ENCODE peak calls at places on chromosome 3, in eight cellular contexts. M is HCT116, Y is GM23338, P is K562, F is transverse colon, H is Panc1, Z is endothelial cell of umbilical vein, N is esophagus muscularis mucosa. Q is an unnamed sample.

GRCh38 chr3:64457811-64458210 is 230.0 kb downstream of the ADAMTS9 start:
- DNase-seq in Y (no peak), H (no peak), N (no peak), F (no peak), P (no peak), Z (no peak), M (no peak), Q (no peak)

GRCh38 chr3:170346481-170347125 is 10.9 kb upstream of the SKIL start:
- DNase-seq in Z (no peak), Y (no peak), N (no peak), H (no peak), P (no peak), M (no peak), F (no peak), Q (no peak)

GRCh38 chr3:129195731-129196256 is 12.1 kb upstream of the CNBP start:
- DNase-seq in N (no peak), P (peak; percentile 52), F (peak; percentile 35), Y (no peak), H (peak; percentile 73), Z (peak; percentile 82), M (no peak), Q (peak; percentile 64)

GRCh38 chr3:4703054-4703480 is 209.9 kb downstream of the ITPR1 start:
- DNase-seq in Y (no peak), F (no peak), H (no peak), P (no peak), N (no peak), Z (peak; percentile 86), M (no peak), Q (no peak)

GRCh38 chr3:81581966-81582599 is 179.4 kb downstream of the GBE1 start:
- DNase-seq in M (peak; percentile 15), F (peak; percentile 28), Z (peak; percentile 50), H (peak; percentile 24), Y (peak; percentile 62), P (peak; percentile 2), N (no peak), Q (no peak)

GRCh38 chr3:73753985-73754384 is 129.2 kb upstream of the PDZRN3 start:
- DNase-seq in Z (no peak), N (no peak), P (no peak), H (no peak), F (no peak), Y (no peak), M (no peak), Q (peak; percentile 61)

GRCh38 chr3:37986479-37987314 is 3.9 kb upstream of the VILL start:
- DNase-seq in Z (peak; percentile 39), M (no peak), Y (peak; percentile 40), H (no peak), F (peak; percentile 93), N (no peak), P (peak; percentile 98), Q (peak; percentile 91)

GRCh38 chr3:1087066-1087555 is 5.7 kb upstream of the CNTN6 start:
- DNase-seq in P (no peak), H (no peak), M (no peak), Z (no peak), Y (peak; percentile 34), F (no peak), N (no peak), Q (peak; percentile 51)

GRCh38 chr3:141462176-141462859 is 24.5 kb upstream of the RASA2 start:
- DNase-seq in Z (no peak), H (no peak), F (no peak), Y (no peak), M (no peak), N (no peak), P (no peak), Q (no peak)

GRCh38 chr3:36965440-36965839 is 20.6 kb upstream of the TRANK1 start:
- DNase-seq in M (no peak), N (no peak), Y (peak; percentile 75), F (no peak), Z (no peak), H (no peak), P (no peak), Q (peak; percentile 21)

GRCh38 chr3:196689941-196690660 is 21.9 kb downstream of the CEP19 start:
- DNase-seq in F (no peak), Y (no peak), Z (no peak), N (no peak), M (no peak), P (no peak), H (no peak), Q (no peak)

GRCh38 chr3:5638550-5638949 is 451.0 kb downstream of the EDEM1 start:
- DNase-seq in Y (no peak), M (no peak), F (no peak), Z (no peak), N (no peak), P (no peak), H (no peak), Q (no peak)

GRCh38 chr3:20511863-20512262 is 325.9 kb upstream of the SGO1 start:
- DNase-seq in P (peak; percentile 31), M (no peak), Z (peak; percentile 51), F (no peak), N (no peak), Y (peak; percentile 83), H (peak; percentile 25), Q (no peak)

GRCh38 chr3:126083913-126084514 is at the start of gene SLC41A3:
- DNase-seq in N (peak; percentile 94), F (peak; percentile 93), Y (peak; percentile 82), H (peak; percentile 27), P (peak; percentile 87), M (peak; percentile 50), Z (peak; percentile 74), Q (peak; percentile 88)

GRCh38 chr3:135860761-135861160 is 104.8 kb upstream of the PPP2R3A start:
- DNase-seq in M (no peak), P (no peak), Y (no peak), Z (no peak), N (no peak), H (no peak), F (no peak), Q (no peak)

GRCh38 chr3:176430244-176430893 is 766.9 kb downstream of the TBL1XR1 start:
- DNase-seq in F (no peak), Z (peak; percentile 40), H (no peak), P (peak; percentile 7), M (peak; percentile 34), N (no peak), Y (peak; percentile 68), Q (no peak)

GRCh38 chr3:194042947-194043346 is 93.0 kb upstream of the HES1 start:
- DNase-seq in P (no peak), N (no peak), F (no peak), Y (no peak), H (no peak), M (no peak), Z (peak; percentile 37), Q (no peak)

GRCh38 chr3:172293093-172293492 is 155.2 kb downstream of the GHSR start:
- DNase-seq in F (no peak), Z (no peak), P (no peak), N (no peak), Y (no peak), H (no peak), M (no peak), Q (no peak)

GRCh38 chr3:52247455-52248164 is 2.1 kb downstream of the PPM1M start:
- DNase-seq in Z (no peak), H (no peak), N (no peak), F (no peak), M (no peak), Y (no peak), P (no peak), Q (no peak)

GRCh38 chr3:33113772-33114621 is at the start of gene CRTAP:
- DNase-seq in N (peak; percentile 98), M (peak; percentile 88), P (peak; percentile 94), H (no peak), Z (peak; percentile 98), F (peak; percentile 98), Y (peak; percentile 94), Q (peak; percentile 96)
- TF ChIP-seq CTCF in N (no peak), M (no peak), P (no peak), H (no peak), Z (no peak), F (peak; percentile 20), Y (no peak), Q (peak; percentile 21)

DNA sequence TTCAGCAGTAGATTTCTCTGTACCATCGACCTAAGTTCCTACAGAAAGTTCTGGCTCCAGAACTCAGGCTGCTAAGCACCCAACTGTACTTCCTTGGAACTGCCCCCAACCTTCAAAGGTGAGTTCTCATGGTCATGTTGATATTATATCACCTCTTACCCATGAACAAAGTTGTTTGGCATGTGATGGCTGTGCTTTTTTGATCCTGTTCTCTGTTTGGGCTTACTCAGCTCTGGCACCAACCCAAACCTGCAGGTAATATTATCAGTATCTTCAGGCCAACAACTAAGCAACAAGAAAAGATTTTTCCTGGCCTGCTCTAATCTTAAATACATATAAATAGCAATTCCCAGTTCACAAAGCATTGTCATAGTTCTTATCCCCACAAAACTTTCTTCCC is 318.7 kb upstream of the LMCD1 start:
- DNase-seq in H (no peak), F (no peak), Y (no peak), P (no peak), Z (no peak), N (no peak), M (no peak), Q (no peak)
- TF ChIP-seq POLR2AphosphoS5 in H (no peak), F (no peak), Y (no peak), P (no peak), Z (no peak), N (no peak), M (no peak), Q (no peak)

GRCh38 chr3:40521254-40521653 is 3.5 kb upstream of the ZNF621 start:
- DNase-seq in F (no peak), H (no peak), M (no peak), P (no peak), Y (no peak), N (no peak), Z (no peak), Q (no peak)

GRCh38 chr3:40518067-40518466 is 6.7 kb upstream of the ZNF621 start:
- DNase-seq in P (no peak), M (no peak), N (no peak), F (no peak), H (no peak), Y (no peak), Z (no peak), Q (no peak)

GRCh38 chr3:40518848-40519247 is 5.9 kb upstream of the ZNF621 start:
- DNase-seq in F (no peak), H (no peak), Z (no peak), N (no peak), P (no peak), M (no peak), Y (no peak), Q (no peak)

GRCh38 chr3:40511031-40511718 is 5.3 kb downstream of the ZNF620 start:
- DNase-seq in N (no peak), H (no peak), Z (no peak), P (no peak), M (no peak), F (no peak), Y (no peak), Q (no peak)

GRCh38 chr3:40516201-40516600 is 8.6 kb upstream of the ZNF621 start:
- DNase-seq in H (no peak), P (no peak), N (no peak), F (no peak), M (no peak), Y (no peak), Z (no peak), Q (no peak)
- H3K36me3 ChIP-seq in H (no peaks in the 10 kb centered on the region), P (no peaks in the 10 kb centered on the region), N (no peaks in the 10 kb centered on the region), F (no peaks in the 10 kb centered on the region), M (peaks cover 8% of the 10 kb centered on the region), Y (peaks cover 10% of the 10 kb centered on the region), Z (no peaks in the 10 kb centered on the region), Q (peaks cover 6% of the 10 kb centered on the region)

GRCh38 chr3:16837602-16838001 is 47.2 kb upstream of the PLCL2 start:
- DNase-seq in H (no peak), Y (peak; percentile 32), Z (no peak), F (no peak), P (no peak), N (no peak), M (no peak), Q (no peak)
- TF ChIP-seq CTCF in H (no peak), Y (no peak), Z (no peak), F (no peak), P (no peak), N (no peak), M (no peak), Q (no peak)